ENCODE peak calls at places on chromosomes 13 and 19, in seven cellular contexts. N, G, O, T, Q, D and Z are unnamed samples.

GRCh38 chr19:38247126-38247525 is 9.0 kb downstream of the PPP1R14A start:
- DNase-seq in N (no peak), G (no peak), O (no peak), T (no peak), Q (no peak), D (no peak), Z (no peak)

GRCh38 chr19:39557791-39558622 is 18.0 kb upstream of the EID2 start:
- DNase-seq in N (no peak), G (peak; percentile 58), O (no peak), T (no peak), Q (no peak), D (peak; percentile 41), Z (peak; percentile 11)

GRCh38 chr19:38892841-38893240 is 6.6 kb downstream of the SIRT2 start:
- DNase-seq in N (no peak), G (no peak), O (no peak), T (no peak), Q (no peak), D (no peak), Z (no peak)

GRCh38 chr13:110127986-110128511 is 178.9 kb downstream of the COL4A1 start:
- DNase-seq in N (no peak), G (no peak), O (no peak), T (no peak), Q (no peak), D (no peak), Z (peak; percentile 49)

GRCh38 chr19:55266840-55267239 is 8.0 kb upstream of the PPP6R1 start:
- DNase-seq in N (no peak), G (no peak), O (no peak), T (no peak), Q (no peak), D (no peak), Z (no peak)

GRCh38 chr13:52371736-52372247 is 34.2 kb downstream of the THSD1 start:
- DNase-seq in N (no peak), G (peak; percentile 66), O (no peak), T (no peak), Q (peak; percentile 24), D (no peak), Z (peak; percentile 63)

GRCh38 chr19:34383599-34383998 is 18.6 kb downstream of the GPI start:
- DNase-seq in N (no peak), G (no peak), O (no peak), T (no peak), Q (no peak), D (no peak), Z (no peak)

GRCh38 chr13:32669030-32669646 is 82.9 kb downstream of the PDS5B start:
- DNase-seq in N (no peak), G (peak; percentile 53), O (peak; percentile 48), T (peak; percentile 24), Q (peak; percentile 36), D (no peak), Z (peak; percentile 67)

GRCh38 chr13:114108141-114108761 is 24.2 kb downstream of the RASA3 start:
- DNase-seq in N (peak; percentile 7), G (no peak), O (no peak), T (no peak), Q (no peak), D (no peak), Z (no peak)

GRCh38 chr13:50598338-50598737 is 245.2 kb downstream of the DLEU7 start:
- DNase-seq in N (no peak), G (peak; percentile 46), O (no peak), T (no peak), Q (no peak), D (peak; percentile 47), Z (no peak)

GRCh38 chr19:1923319-1923718 is 17.7 kb upstream of the CSNK1G2 start:
- DNase-seq in N (no peak), G (no peak), O (no peak), T (no peak), Q (no peak), D (no peak), Z (no peak)

GRCh38 chr13:49836516-49836915 is 44.0 kb upstream of the KPNA3 start:
- DNase-seq in N (peak; percentile 48), G (peak; percentile 23), O (no peak), T (no peak), Q (peak; percentile 56), D (no peak), Z (no peak)

GRCh38 chr19:38386300-38386967 is 1.4 kb downstream of the GGN start:
- DNase-seq in N (peak; percentile 45), G (no peak), O (no peak), T (peak; percentile 49), Q (no peak), D (no peak), Z (no peak)

GRCh38 chr19:54470991-54471782 is 1.9 kb downstream of the CDC42EP5 start:
- DNase-seq in N (peak; percentile 55), G (no peak), O (no peak), T (no peak), Q (no peak), D (no peak), Z (no peak)

GRCh38 chr19:40667602-40668001 is 22.8 kb downstream of the NUMBL start:
- DNase-seq in N (no peak), G (no peak), O (no peak), T (no peak), Q (no peak), D (no peak), Z (no peak)

GRCh38 chr13:100266026-100266425 is 177.1 kb downstream of the PCCA start:
- DNase-seq in N (no peak), G (no peak), O (no peak), T (no peak), Q (no peak), D (no peak), Z (no peak)

GRCh38 chr13:71015021-71015420 is 852.0 kb downstream of the DACH1 start:
- DNase-seq in N (no peak), G (no peak), O (no peak), T (no peak), Q (no peak), D (no peak), Z (no peak)

GRCh38 chr13:71018544-71018943 is 848.5 kb downstream of the DACH1 start:
- DNase-seq in N (no peak), G (no peak), O (no peak), T (no peak), Q (no peak), D (no peak), Z (no peak)

GRCh38 chr13:71015516-71015915 is 851.5 kb downstream of the DACH1 start:
- DNase-seq in N (no peak), G (no peak), O (no peak), T (no peak), Q (no peak), D (no peak), Z (no peak)

GRCh38 chr13:71021810-71022422 is 845.1 kb downstream of the DACH1 start:
- DNase-seq in N (no peak), G (no peak), O (no peak), T (no peak), Q (no peak), D (no peak), Z (no peak)

DNA sequence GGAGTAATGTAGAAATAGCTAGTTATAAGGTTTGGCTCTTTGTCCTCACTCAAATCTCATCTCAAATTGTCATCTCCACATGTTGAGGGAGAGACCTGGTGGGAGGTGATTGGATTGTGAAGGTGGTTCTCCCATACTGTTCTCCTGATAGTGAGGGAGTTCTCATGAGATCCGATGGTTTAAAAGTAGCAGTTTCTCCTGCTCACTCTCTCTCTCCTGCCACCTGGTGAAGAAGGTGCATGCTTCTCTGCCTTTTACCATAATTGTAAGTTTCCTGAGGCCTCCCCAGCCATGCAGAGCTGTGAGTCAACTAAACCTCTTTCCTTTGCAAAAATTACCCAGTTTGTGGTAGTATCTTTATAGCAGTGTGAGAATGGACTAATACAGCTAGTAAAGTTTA is 849.4 kb downstream of the DACH1 start:
- DNase-seq in N (no peak), G (no peak), O (no peak), T (no peak), Q (no peak), D (no peak), Z (no peak)
- TF ChIP-seq USF2 in N (no peak), G (no peak), O (no peak), T (no peak), Q (no peak), D (no peak), Z (no peak)

GRCh38 chr19:16026131-16026530 is 50.2 kb upstream of the TPM4 start:
- DNase-seq in N (no peak), G (no peak), O (no peak), T (no peak), Q (peak; percentile 7), D (no peak), Z (no peak)
- TF ChIP-seq USF2 in N (no peak), G (no peak), O (no peak), T (no peak), Q (no peak), D (no peak), Z (no peak)

GRCh38 chr19:42154471-42155323 is 22.5 kb upstream of the POU2F2 start:
- DNase-seq in N (no peak), G (no peak), O (no peak), T (no peak), Q (peak; percentile 41), D (no peak), Z (no peak)
- TF ChIP-seq USF2 in N (no peak), G (no peak), O (no peak), T (no peak), Q (no peak), D (no peak), Z (no peak)

DNA sequence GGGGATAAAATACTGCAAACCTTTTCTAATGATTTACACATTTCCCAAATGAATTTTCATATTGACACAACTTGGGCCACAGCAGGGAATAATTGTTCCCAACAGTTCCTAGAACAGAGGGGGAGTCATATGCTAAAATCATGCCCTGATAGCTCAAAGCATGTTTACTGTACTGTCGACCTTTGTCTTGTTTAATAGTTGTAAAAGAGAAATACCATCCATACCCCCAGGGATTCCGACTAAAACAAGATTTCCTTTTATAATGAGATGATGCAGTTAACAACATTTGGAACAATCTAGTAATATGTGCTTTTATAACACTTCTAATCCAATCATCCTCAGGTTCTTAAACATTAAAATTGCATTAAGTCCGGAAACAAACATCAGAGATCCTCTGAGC is 759.7 kb downstream of the OLFM4 start:
- DNase-seq in N (no peak), G (no peak), O (no peak), T (no peak), Q (no peak), D (no peak), Z (no peak)
- TF ChIP-seq USF2 in N (no peak), G (no peak), O (no peak), T (no peak), Q (no peak), D (no peak), Z (no peak)

GRCh38 chr19:10009269-10009665 is 1.0 kb downstream of the COL5A3 start:
- DNase-seq in N (peak; percentile 79), G (no peak), O (no peak), T (peak; percentile 95), Q (peak; percentile 60), D (no peak), Z (peak; percentile 92)
- TF ChIP-seq USF2 in N (no peak), G (no peak), O (no peak), T (no peak), Q (no peak), D (no peak), Z (no peak)

GRCh38 chr19:5903502-5904301 is at the start of gene NDUFA11:
- DNase-seq in N (peak; percentile 98), G (peak; percentile 88), O (peak; percentile 94), T (peak; percentile 88), Q (peak; percentile 93), D (no peak), Z (peak; percentile 95)
- TF ChIP-seq USF2 in N (no peak), G (peak; percentile 45), O (no peak), T (no peak), Q (no peak), D (no peak), Z (peak; percentile 53)

GRCh38 chr19:8965887-8966286 is 44.3 kb downstream of the MUC16 start:
- DNase-seq in N (no peak), G (no peak), O (no peak), T (peak; percentile 22), Q (no peak), D (no peak), Z (no peak)
- TF ChIP-seq USF2 in N (no peak), G (no peak), O (no peak), T (no peak), Q (no peak), D (no peak), Z (no peak)